ENCODE peak calls at places on chromosomes 11 and 22, in ten cellular contexts. U is AML-193, N is left cardiac atrium, C is activated T-cell treated with anti-CD3 and anti-CD28 coated beads for 4 hours, W is frontal cortex, V is NCI-H1092, O is SJSA1, Z is choroid plexus epithelial cell, M is colonic mucosa, F is EH. L is an unnamed sample.

GRCh38 chr11:67640758-67641113 is 1.2 kb upstream of the TBX10 start:
- DNase-seq in U (no peak), N (no peak), W (no peak), O (no peak), F (no peak), M (peak), Z (no peak), C (no peak), V (no peak), L (no peak)

GRCh38 chr11:91773090-91773489 is 451.5 kb upstream of the FAT3 start:
- DNase-seq in U (no peak), M (no peak), Z (no peak), N (no peak), W (no peak), F (peak), V (peak), O (no peak), C (no peak), L (no peak)

GRCh38 chr11:35868491-35868890 is 75.4 kb upstream of the LDLRAD3 start:
- DNase-seq in W (no peak), M (no peak), C (no peak), V (no peak), U (no peak), N (no peak), Z (no peak), O (no peak), F (no peak), L (no peak)

GRCh38 chr11:13009921-13010736 is 1.0 kb downstream of the RASSF10 start:
- DNase-seq in F (peak), O (no peak), M (peak), N (peak), V (peak), W (no peak), C (no peak), Z (peak), U (no peak), L (no peak)

GRCh38 chr11:2510626-2511402 is 66.0 kb downstream of the KCNQ1 start:
- DNase-seq in Z (no peak), N (peak), F (no peak), W (peak), C (no peak), O (no peak), V (no peak), M (no peak), U (no peak), L (no peak)

GRCh38 chr11:27440090-27440489 is 32.5 kb downstream of the LGR4 start:
- DNase-seq in V (no peak), Z (no peak), C (no peak), F (no peak), M (no peak), W (no peak), U (no peak), N (no peak), O (no peak), L (peak)

GRCh38 chr11:44885919-44886318 is 64.8 kb downstream of the TP53I11 start:
- DNase-seq in U (no peak), W (no peak), O (no peak), N (no peak), Z (no peak), C (no peak), V (no peak), F (no peak), M (no peak), L (no peak)

GRCh38 chr22:25369133-25369532 is 149.7 kb downstream of the CRYBB2 start:
- DNase-seq in Z (no peak), O (no peak), M (no peak), V (no peak), W (no peak), N (no peak), C (no peak), F (no peak), U (no peak), L (no peak)

GRCh38 chr11:42651654-42652053 is 660.1 kb upstream of the API5 start:
- DNase-seq in C (no peak), O (no peak), F (no peak), N (no peak), Z (no peak), W (no peak), U (no peak), V (no peak), M (no peak), L (no peak)

GRCh38 chr22:39174498-39175120 is 22.1 kb upstream of the CBX7 start:
- DNase-seq in F (peak), N (peak), C (peak), V (no peak), W (peak), O (peak), Z (peak), M (peak), U (no peak), L (no peak)